ENCODE peak calls at places on chromosomes 13 and 19, in five cellular contexts. One of them, this sample, is unnamed.
A peak's percentile ranks its signal among the peaks of the same experiment; 100 is the strongest.

GRCh38 chr13:20395061-20395916 is 130.4 kb downstream of the CRYL1 start:
- DNase-seq in H1: no peak
- DNase-seq in GM12878: no peak
- DNase-seq in HepG2: no peak
- DNase-seq in HEK293T: no peak
- DNase-seq in this sample: no peak

GRCh38 chr19:56839665-56840451 is 668 bp downstream of the PEG3 start:
- DNase-seq in H1: no peak
- DNase-seq in GM12878: no peak
- DNase-seq in HepG2: peak; percentile 95
- DNase-seq in HEK293T: no peak
- DNase-seq in this sample: peak; percentile 97

GRCh38 chr19:51327066-51327985 is 14.6 kb downstream of the VSIG10L start:
- DNase-seq in H1: peak; percentile 38
- DNase-seq in HepG2: peak; percentile 59
- DNase-seq in GM12878: no peak
- DNase-seq in HEK293T: peak; percentile 92
- DNase-seq in this sample: peak; percentile 48

GRCh38 chr19:49564616-49565045 is 15.7 kb downstream of the NOSIP start:
- DNase-seq in H1: no peak
- DNase-seq in HepG2: no peak
- DNase-seq in HEK293T: no peak
- DNase-seq in GM12878: no peak
- DNase-seq in this sample: no peak

GRCh38 chr19:46945668-46946067 is 74.0 kb upstream of the NPAS1 start:
- DNase-seq in GM12878: no peak
- DNase-seq in HepG2: no peak
- DNase-seq in H1: no peak
- DNase-seq in HEK293T: no peak
- DNase-seq in this sample: no peak

GRCh38 chr19:34317311-34317927 is 47.6 kb upstream of the GPI start:
- DNase-seq in HEK293T: peak; percentile 26
- DNase-seq in H1: no peak
- DNase-seq in GM12878: no peak
- DNase-seq in HepG2: no peak
- DNase-seq in this sample: no peak

GRCh38 chr19:28024920-28025319 is 1188.0 kb downstream of the UQCRFS1 start:
- DNase-seq in HEK293T: no peak
- DNase-seq in H1: no peak
- DNase-seq in HepG2: no peak
- DNase-seq in GM12878: no peak
- DNase-seq in this sample: no peak

GRCh38 chr13:40442191-40442590 is 224.2 kb downstream of the FOXO1 start:
- DNase-seq in GM12878: no peak
- DNase-seq in HEK293T: no peak
- DNase-seq in HepG2: no peak
- DNase-seq in H1: no peak
- DNase-seq in this sample: no peak

GRCh38 chr19:16782719-16783118 is 46.5 kb upstream of the SIN3B start:
- DNase-seq in GM12878: no peak
- DNase-seq in HepG2: no peak
- DNase-seq in H1: no peak
- DNase-seq in HEK293T: no peak
- DNase-seq in this sample: no peak

GRCh38 chr13:63085851-63086250 is 1670.2 kb upstream of the PCDH20 start:
- DNase-seq in HepG2: no peak
- DNase-seq in H1: no peak
- DNase-seq in GM12878: no peak
- DNase-seq in HEK293T: no peak
- DNase-seq in this sample: no peak

GRCh38 chr19:46537136-46538097 is 41.8 kb upstream of the PNMA8B start:
- DNase-seq in HepG2: no peak
- DNase-seq in GM12878: no peak
- DNase-seq in HEK293T: peak; percentile 75
- DNase-seq in H1: no peak
- DNase-seq in this sample: no peak

GRCh38 chr13:24270639-24271131 is 38.7 kb upstream of the C1QTNF9 start:
- DNase-seq in HEK293T: peak; percentile 42
- DNase-seq in GM12878: peak; percentile 38
- DNase-seq in H1: no peak
- DNase-seq in HepG2: peak; percentile 47
- DNase-seq in this sample: no peak

GRCh38 chr19:40519352-40520322 is 52.8 kb downstream of the SPTBN4 start:
- DNase-seq in HepG2: no peak
- DNase-seq in HEK293T: peak; percentile 52
- DNase-seq in GM12878: no peak
- DNase-seq in H1: no peak
- DNase-seq in this sample: no peak

GRCh38 chr13:34469212-34469983 is 472.7 kb upstream of the NBEA start:
- DNase-seq in H1: no peak
- DNase-seq in HEK293T: no peak
- DNase-seq in HepG2: no peak
- DNase-seq in GM12878: no peak
- DNase-seq in this sample: no peak

GRCh38 chr13:110925023-110925608 is 10.2 kb upstream of the ANKRD10 start:
- DNase-seq in H1: no peak
- DNase-seq in HEK293T: no peak
- DNase-seq in HepG2: no peak
- DNase-seq in GM12878: no peak
- DNase-seq in this sample: no peak

GRCh38 chr13:90534617-90535340 is 812.7 kb upstream of the MIR17HG start:
- DNase-seq in HEK293T: no peak
- DNase-seq in GM12878: no peak
- DNase-seq in H1: no peak
- DNase-seq in HepG2: no peak
- DNase-seq in this sample: no peak

GRCh38 chr13:31009166-31009565 is 76.7 kb downstream of the TEX26 start:
- DNase-seq in HEK293T: no peak
- DNase-seq in GM12878: no peak
- DNase-seq in H1: no peak
- DNase-seq in HepG2: no peak
- DNase-seq in this sample: no peak

GRCh38 chr19:8307400-8307964 is 676 bp downstream of the CD320 start:
- DNase-seq in GM12878: no peak
- DNase-seq in H1: no peak
- DNase-seq in HEK293T: no peak
- DNase-seq in HepG2: peak; percentile 23
- DNase-seq in this sample: no peak

GRCh38 chr13:51262501-51263211 is 40.5 kb downstream of the FAM124A start:
- DNase-seq in GM12878: no peak
- DNase-seq in HEK293T: peak; percentile 20
- DNase-seq in H1: no peak
- DNase-seq in HepG2: peak; percentile 13
- DNase-seq in this sample: no peak

GRCh38 chr13:103638706-103639105 is 572.5 kb upstream of the SLC10A2 start:
- DNase-seq in HEK293T: no peak
- DNase-seq in GM12878: no peak
- DNase-seq in H1: no peak
- DNase-seq in HepG2: no peak
- DNase-seq in this sample: no peak

GRCh38 chr19:18399008-18399407 is 1.6 kb upstream of the LRRC25 start:
- DNase-seq in HepG2: no peak
- DNase-seq in HEK293T: no peak
- DNase-seq in H1: no peak
- DNase-seq in GM12878: no peak
- DNase-seq in this sample: no peak

GRCh38 chr13:23805015-23805583 is 84.1 kb downstream of the MIPEP start:
- DNase-seq in HEK293T: no peak
- DNase-seq in H1: no peak
- DNase-seq in HepG2: no peak
- DNase-seq in GM12878: no peak
- DNase-seq in this sample: no peak

GRCh38 chr19:2528543-2529173 is 52.7 kb downstream of the GADD45B start:
- DNase-seq in HEK293T: no peak
- DNase-seq in H1: no peak
- DNase-seq in HepG2: no peak
- DNase-seq in GM12878: no peak
- DNase-seq in this sample: no peak

GRCh38 chr13:77740931-77741586 is 43.6 kb downstream of the SLAIN1 start:
- DNase-seq in H1: no peak
- DNase-seq in GM12878: no peak
- DNase-seq in HEK293T: no peak
- DNase-seq in HepG2: no peak
- DNase-seq in this sample: no peak

GRCh38 chr13:32316030-32316344 is 679 bp downstream of the BRCA2 start:
- DNase-seq in GM12878: peak; percentile 66
- DNase-seq in H1: no peak
- DNase-seq in HepG2: no peak
- DNase-seq in HEK293T: no peak
- DNase-seq in this sample: no peak

GRCh38 chr19:53102186-53102585 is 1.0 kb downstream of the ZNF160 start:
- DNase-seq in H1: no peak
- DNase-seq in HepG2: no peak
- DNase-seq in HEK293T: no peak
- DNase-seq in GM12878: no peak
- DNase-seq in this sample: no peak

GRCh38 chr13:25581351-25581750 is 209.6 kb downstream of the ATP8A2 start:
- DNase-seq in HEK293T: no peak
- DNase-seq in H1: no peak
- DNase-seq in GM12878: no peak
- DNase-seq in HepG2: no peak
- DNase-seq in this sample: no peak

GRCh38 chr19:49553451-49554271 is 25.9 kb downstream of the RCN3 start:
- DNase-seq in HEK293T: no peak
- DNase-seq in GM12878: no peak
- DNase-seq in HepG2: peak; percentile 79
- DNase-seq in H1: no peak
- DNase-seq in this sample: no peak

GRCh38 chr19:48342841-48343540 is 17.6 kb downstream of the EMP3 start:
- DNase-seq in GM12878: no peak
- DNase-seq in HEK293T: no peak
- DNase-seq in HepG2: no peak
- DNase-seq in H1: no peak
- DNase-seq in this sample: no peak

GRCh38 chr13:103852036-103852435 is 785.8 kb upstream of the SLC10A2 start:
- DNase-seq in H1: no peak
- DNase-seq in HEK293T: no peak
- DNase-seq in HepG2: no peak
- DNase-seq in GM12878: no peak
- DNase-seq in this sample: no peak

GRCh38 chr13:97367427-97367826 is 66.5 kb upstream of the RAP2A start:
- DNase-seq in H1: no peak
- DNase-seq in GM12878: no peak
- DNase-seq in HEK293T: no peak
- DNase-seq in HepG2: no peak
- DNase-seq in this sample: no peak

GRCh38 chr13:99206873-99207272 is 6.2 kb downstream of the UBAC2 start:
- DNase-seq in HEK293T: no peak
- DNase-seq in HepG2: no peak
- DNase-seq in H1: no peak
- DNase-seq in GM12878: no peak
- DNase-seq in this sample: no peak

GRCh38 chr19:10104665-10105221 is 1.4 kb upstream of the PPAN start:
- DNase-seq in H1: no peak
- DNase-seq in HepG2: no peak
- DNase-seq in HEK293T: no peak
- DNase-seq in GM12878: peak; percentile 100
- DNase-seq in this sample: no peak

GRCh38 chr13:52447815-52448552 is 2.5 kb downstream of the VPS36 start:
- DNase-seq in HEK293T: no peak
- DNase-seq in H1: no peak
- DNase-seq in GM12878: no peak
- DNase-seq in HepG2: no peak
- DNase-seq in this sample: no peak
- TF ChIP-seq SUZ12 in HEK293T: no peak
- TF ChIP-seq SUZ12 in H1: no peak
- TF ChIP-seq SUZ12 in GM12878: no peak
- TF ChIP-seq SUZ12 in HepG2: no peak
- TF ChIP-seq SUZ12 in this sample: no peak

GRCh38 chr13:35475131-35475959 is 1.1 kb downstream of the MAB21L1 start:
- DNase-seq in GM12878: no peak
- DNase-seq in HEK293T: peak; percentile 41
- DNase-seq in HepG2: no peak
- DNase-seq in H1: no peak
- DNase-seq in this sample: no peak
- TF ChIP-seq SUZ12 in GM12878: no peak
- TF ChIP-seq SUZ12 in HEK293T: no peak
- TF ChIP-seq SUZ12 in HepG2: no peak
- TF ChIP-seq SUZ12 in H1: peak; percentile 78
- TF ChIP-seq SUZ12 in this sample: peak; percentile 51

GRCh38 chr13:47332149-47332548 is 435.3 kb upstream of the HTR2A start:
- DNase-seq in H1: no peak
- DNase-seq in HepG2: no peak
- DNase-seq in GM12878: no peak
- DNase-seq in HEK293T: no peak
- DNase-seq in this sample: no peak

GRCh38 chr13:47334173-47334572 is 437.3 kb upstream of the HTR2A start:
- DNase-seq in GM12878: no peak
- DNase-seq in HepG2: no peak
- DNase-seq in HEK293T: no peak
- DNase-seq in H1: no peak
- DNase-seq in this sample: no peak

GRCh38 chr13:47337781-47338507 is 441.1 kb upstream of the HTR2A start:
- DNase-seq in HepG2: no peak
- DNase-seq in GM12878: no peak
- DNase-seq in HEK293T: no peak
- DNase-seq in H1: no peak
- DNase-seq in this sample: no peak
- TF ChIP-seq SUZ12 in HepG2: no peak
- TF ChIP-seq SUZ12 in GM12878: no peak
- TF ChIP-seq SUZ12 in HEK293T: no peak
- TF ChIP-seq SUZ12 in H1: no peak
- TF ChIP-seq SUZ12 in this sample: no peak

GRCh38 chr19:4399871-4400768 is at the start of gene SH3GL1:
- DNase-seq in HepG2: peak; percentile 82
- DNase-seq in GM12878: peak; percentile 48
- DNase-seq in HEK293T: peak; percentile 89
- DNase-seq in H1: peak; percentile 83
- DNase-seq in this sample: peak; percentile 90
- TF ChIP-seq SUZ12 in HepG2: no peak
- TF ChIP-seq SUZ12 in GM12878: no peak
- TF ChIP-seq SUZ12 in HEK293T: no peak
- TF ChIP-seq SUZ12 in H1: no peak
- TF ChIP-seq SUZ12 in this sample: no peak

GRCh38 chr19:14375055-14375581 is 6.1 kb upstream of the ADGRE5 start:
- DNase-seq in GM12878: no peak
- DNase-seq in H1: no peak
- DNase-seq in HEK293T: no peak
- DNase-seq in HepG2: no peak
- DNase-seq in this sample: no peak

GRCh38 chr19:14371321-14371821 is 9.9 kb upstream of the ADGRE5 start:
- DNase-seq in HepG2: no peak
- DNase-seq in HEK293T: no peak
- DNase-seq in H1: no peak
- DNase-seq in GM12878: no peak
- DNase-seq in this sample: no peak

GRCh38 chr19:14370169-14370998 is 10.9 kb upstream of the ADGRE5 start:
- DNase-seq in HepG2: no peak
- DNase-seq in H1: no peak
- DNase-seq in HEK293T: no peak
- DNase-seq in GM12878: no peak
- DNase-seq in this sample: no peak

GRCh38 chr19:14378890-14379289 is 2.4 kb upstream of the ADGRE5 start:
- DNase-seq in GM12878: no peak
- DNase-seq in H1: no peak
- DNase-seq in HepG2: no peak
- DNase-seq in HEK293T: no peak
- DNase-seq in this sample: no peak

GRCh38 chr19:14375582-14376291 is 5.5 kb upstream of the ADGRE5 start:
- DNase-seq in GM12878: no peak
- DNase-seq in HepG2: no peak
- DNase-seq in HEK293T: no peak
- DNase-seq in H1: no peak
- DNase-seq in this sample: no peak
- TF ChIP-seq SUZ12 in GM12878: no peak
- TF ChIP-seq SUZ12 in HepG2: no peak
- TF ChIP-seq SUZ12 in HEK293T: no peak
- TF ChIP-seq SUZ12 in H1: no peak
- TF ChIP-seq SUZ12 in this sample: no peak